ENCODE peak calls at places on chromosome 12, in nine cellular contexts. E is fibroblast of mammary gland, F is Peyer's patch, B is lower leg skin, L is neuronal stem cell, W is body of pancreas, K is esophagus muscularis mucosa, O is A549, J is tibial nerve. G is an unnamed sample.

GRCh38 chr12:132256646-132257045 is 72.7 kb downstream of the GALNT9 start:
- DNase-seq in L (no peak), K (no peak), W (no peak), O (no peak), F (no peak), B (no peak), E (no peak), J (no peak), G (peak; percentile 10)

GRCh38 chr12:4214912-4215861 is 58.4 kb upstream of the CCND2 start:
- DNase-seq in K (peak; percentile 91), O (no peak), L (no peak), B (peak; percentile 90), J (peak; percentile 50), W (peak; percentile 17), E (no peak), F (peak; percentile 60), G (peak; percentile 89)

GRCh38 chr12:12655061-12655460 is 40.9 kb downstream of the GPR19 start:
- DNase-seq in F (no peak), E (no peak), K (no peak), L (no peak), O (no peak), J (no peak), B (peak; percentile 8), W (no peak), G (no peak)

GRCh38 chr12:67052981-67053380 is 216.2 kb upstream of the CAND1 start:
- DNase-seq in F (no peak), J (no peak), O (no peak), K (no peak), E (no peak), L (no peak), B (no peak), W (no peak), G (no peak)

GRCh38 chr12:132618683-132619043 is at the start of gene P2RX2:
- DNase-seq in J (no peak), B (no peak), F (no peak), O (no peak), K (no peak), W (no peak), E (no peak), L (no peak), G (no peak)

GRCh38 chr12:109053382-109054123 is 1.2 kb downstream of the USP30 start:
- DNase-seq in O (no peak), F (no peak), B (no peak), E (peak; percentile 5), J (no peak), L (no peak), W (no peak), K (no peak), G (no peak)

GRCh38 chr12:46523863-46524770 is 151.5 kb upstream of the SLC38A2 start:
- DNase-seq in E (peak; percentile 100), J (no peak), O (peak; percentile 96), W (no peak), F (no peak), L (no peak), B (no peak), K (no peak), G (no peak)

GRCh38 chr12:62774794-62775193 is 160.2 kb downstream of the PPM1H start:
- DNase-seq in J (no peak), W (no peak), F (no peak), E (no peak), K (no peak), L (no peak), O (no peak), B (no peak), G (no peak)

GRCh38 chr12:50725011-50725899 is 38.6 kb upstream of the ATF1 start:
- DNase-seq in K (no peak), F (no peak), O (no peak), E (peak; percentile 37), W (peak; percentile 30), B (no peak), J (peak; percentile 19), L (no peak), G (no peak)

GRCh38 chr12:90999946-91000345 is 4.8 kb downstream of the EPYC start:
- DNase-seq in E (no peak), W (no peak), K (no peak), O (no peak), B (no peak), L (no peak), J (no peak), F (no peak), G (no peak)

GRCh38 chr12:121992059-121992879 is 29.4 kb upstream of the BCL7A start:
- DNase-seq in E (peak; percentile 99), K (no peak), F (peak; percentile 50), L (no peak), J (no peak), O (peak; percentile 91), B (no peak), W (no peak), G (peak; percentile 67)

GRCh38 chr12:31003861-31004640 is 69.6 kb upstream of the DDX11 start:
- DNase-seq in K (no peak), L (no peak), F (no peak), J (no peak), W (peak; percentile 5), B (peak; percentile 75), E (no peak), O (no peak), G (peak; percentile 20)

DNA sequence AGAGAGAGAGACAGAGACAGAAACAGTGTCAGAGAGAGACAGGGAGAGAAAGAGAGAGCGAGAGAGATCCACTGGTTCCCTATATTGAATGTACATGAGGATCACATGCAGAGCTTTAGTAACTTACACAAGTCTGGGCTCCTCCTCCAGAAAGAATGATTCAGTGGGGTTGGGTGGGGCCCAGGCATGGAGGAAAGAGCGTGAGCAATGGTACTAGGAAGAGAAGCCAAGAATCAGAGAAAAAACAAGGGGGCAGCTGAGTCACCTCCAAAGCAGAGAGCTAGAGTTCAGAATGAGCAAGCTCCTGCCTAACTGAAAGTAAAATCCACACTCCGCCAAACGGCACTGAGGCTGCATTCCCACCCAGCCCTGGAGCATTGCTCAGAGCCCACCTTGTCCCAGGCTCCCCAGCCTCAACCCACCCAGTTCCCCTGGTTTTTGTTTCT is 670.1 kb upstream of the TBX3 start:
- DNase-seq in K (no peak), W (peak; percentile 28), L (no peak), F (no peak), J (peak; percentile 75), O (peak; percentile 85), E (peak; percentile 98), B (peak; percentile 95), G (no peak)
- H3K4me3 ChIP-seq in K (peak overlapping the region; percentile 57), W (no peak overlapping the region), L (no peak overlapping the region), F (peak overlapping the region; percentile 9), J (no peak overlapping the region), O (peak overlapping the region; percentile 38), E (peak overlapping the region; percentile 21), B (no peak overlapping the region), G (peak overlapping the region; percentile 25)

DNA sequence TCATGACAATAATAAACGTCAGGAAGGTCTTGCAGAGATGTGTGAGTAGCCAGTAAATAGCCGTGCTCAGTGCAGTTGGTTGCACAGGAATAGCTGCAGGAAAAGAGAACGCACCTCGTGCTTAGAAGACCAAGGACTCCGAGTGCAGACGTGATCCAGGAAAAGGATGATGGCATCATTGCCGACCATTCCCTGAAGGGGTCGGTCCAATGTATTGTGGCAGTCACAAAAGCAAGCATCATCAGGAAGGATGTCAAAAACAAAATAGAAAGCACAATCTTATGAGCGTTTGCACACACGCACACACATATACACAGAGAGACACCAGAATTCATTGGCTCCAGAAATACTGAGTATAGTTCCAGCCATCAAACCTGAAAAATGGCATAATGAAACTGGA is 12.8 kb downstream of the DUSP6 start:
- DNase-seq in K (no peak), E (no peak), L (no peak), W (no peak), J (no peak), B (no peak), F (no peak), O (no peak), G (no peak)
- H3K4me3 ChIP-seq in K (no peak overlapping the region), E (no peak overlapping the region), L (no peak overlapping the region), W (no peak overlapping the region), J (no peak overlapping the region), B (no peak overlapping the region), F (no peak overlapping the region), O (no peak overlapping the region), G (no peak overlapping the region)

GRCh38 chr12:123532021-123532420 is 1.5 kb downstream of the RILPL1 start:
- DNase-seq in L (no peak), W (no peak), J (no peak), K (no peak), F (peak; percentile 58), B (no peak), O (no peak), E (peak; percentile 36), G (no peak)
- H3K4me3 ChIP-seq in L (no peak overlapping the region), W (no peak overlapping the region), J (no peak overlapping the region), K (peak overlapping the region; percentile 93), F (no peak overlapping the region), B (no peak overlapping the region), O (peak overlapping the region; percentile 60), E (peak overlapping the region; percentile 73), G (peak overlapping the region; percentile 82)

GRCh38 chr12:54286042-54286931 is 5.8 kb downstream of the HNRNPA1 start:
- DNase-seq in L (no peak), B (no peak), O (no peak), J (no peak), K (no peak), E (no peak), W (no peak), F (no peak), G (no peak)

GRCh38 chr12:54287316-54288157 is 7.0 kb downstream of the HNRNPA1 start:
- DNase-seq in L (no peak), B (no peak), O (no peak), J (no peak), F (no peak), K (no peak), W (no peak), E (no peak), G (no peak)

GRCh38 chr12:54280401-54281260 is at the start of gene HNRNPA1:
- DNase-seq in K (peak; percentile 99), W (peak; percentile 99), E (peak; percentile 100), B (peak; percentile 99), F (peak; percentile 95), J (peak; percentile 97), L (peak; percentile 99), O (peak; percentile 100), G (peak; percentile 92)

GRCh38 chr12:54282949-54283593 is 2.5 kb downstream of the HNRNPA1 start:
- DNase-seq in W (no peak), L (no peak), O (no peak), J (no peak), K (no peak), B (no peak), E (no peak), F (no peak), G (no peak)

DNA sequence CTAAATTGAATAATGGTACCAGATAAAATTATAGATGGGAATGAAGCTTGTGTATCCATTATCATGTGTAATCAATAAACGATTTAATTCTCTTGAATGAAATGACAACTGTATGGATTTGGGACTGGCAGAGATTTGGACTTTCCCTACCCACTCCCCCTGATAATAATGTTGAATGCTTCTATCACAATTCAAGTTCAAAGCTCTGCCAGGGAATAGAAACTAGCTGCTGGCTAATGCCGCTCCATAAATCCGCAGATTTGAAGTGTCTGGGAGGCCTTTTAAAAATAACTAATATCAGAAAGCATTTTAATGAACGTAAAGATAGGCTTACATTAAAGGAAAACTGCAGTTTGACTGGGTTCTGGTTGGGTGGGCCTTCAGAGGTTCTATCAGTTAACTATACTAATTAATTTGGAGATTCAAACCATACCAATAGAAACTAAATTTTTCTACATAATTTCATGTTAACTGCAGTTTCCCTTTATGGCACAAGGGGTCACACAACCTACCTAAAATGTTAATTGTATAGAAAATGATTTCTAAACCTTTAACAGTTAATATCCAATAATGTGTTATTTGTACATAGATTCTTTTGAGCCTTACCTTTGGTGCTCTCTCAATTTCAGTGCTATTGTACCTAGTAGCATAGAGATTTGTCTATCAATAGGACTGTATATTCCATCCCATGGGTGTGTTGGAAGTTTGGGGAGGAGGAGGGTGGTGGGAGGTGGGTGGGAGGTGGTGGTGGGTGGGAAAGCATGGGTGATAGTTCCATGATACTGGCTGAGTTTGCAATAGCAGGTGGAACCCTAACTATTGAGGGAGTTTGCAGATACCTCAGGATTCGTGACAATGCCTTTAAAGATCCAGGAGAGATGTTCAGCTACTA is 4.9 kb downstream of the HNRNPA1 start:
- DNase-seq in L (no peak), B (no peak), W (no peak), F (no peak), J (no peak), E (no peak), O (no peak), K (no peak), G (no peak)
- H3K4me3 ChIP-seq in L (no peak overlapping the region), B (no peak overlapping the region), W (no peak overlapping the region), F (no peak overlapping the region), J (no peak overlapping the region), E (no peak overlapping the region), O (peak overlapping the region; percentile 33), K (no peak overlapping the region), G (no peak overlapping the region)

G was measured in lower lobe of right lung.